ENCODE peak calls at places on chromosomes 2 and 18, in five cellular contexts. R is Caco-2, M is tibial artery, W is AG10803, Y is GM12864. L is an unnamed sample.

GRCh38 chr2:161352718-161353117 is 44.5 kb downstream of the PSMD14 start:
- DNase-seq in R (no peak), M (no peak), W (no peak), Y (no peak), L (no peak)

GRCh38 chr2:42342061-42342794 is 18.8 kb downstream of the COX7A2L start:
- DNase-seq in R (peak; percentile 36), M (peak; percentile 78), W (peak; percentile 93), Y (no peak), L (peak; percentile 43)

GRCh38 chr2:128271186-128271890 is 47.3 kb downstream of the HS6ST1 start:
- DNase-seq in R (no peak), M (no peak), W (no peak), Y (no peak), L (no peak)

GRCh38 chr18:9838144-9838877 is 47.5 kb upstream of the TXNDC2 start:
- DNase-seq in R (no peak), M (no peak), W (peak; percentile 80), Y (no peak), L (no peak)

GRCh38 chr2:225274751-225275150 is 124.8 kb upstream of the NYAP2 start:
- DNase-seq in R (no peak), M (no peak), W (peak; percentile 1), Y (no peak), L (no peak)

GRCh38 chr18:23716516-23716915 is 27.3 kb downstream of the LAMA3 start:
- DNase-seq in R (no peak), M (no peak), W (peak; percentile 75), Y (no peak), L (no peak)

GRCh38 chr2:230668939-230669303 is 43.7 kb upstream of the CAB39 start:
- DNase-seq in R (no peak), M (no peak), W (no peak), Y (no peak), L (no peak)

GRCh38 chr18:59220164-59220783 is 316 bp downstream of the GRP start:
- DNase-seq in R (no peak), M (no peak), W (no peak), Y (no peak), L (no peak)

GRCh38 chr2:120825370-120826259 is 89.9 kb downstream of the GLI2 start:
- DNase-seq in R (no peak), M (no peak), W (peak; percentile 93), Y (no peak), L (no peak)

DNA sequence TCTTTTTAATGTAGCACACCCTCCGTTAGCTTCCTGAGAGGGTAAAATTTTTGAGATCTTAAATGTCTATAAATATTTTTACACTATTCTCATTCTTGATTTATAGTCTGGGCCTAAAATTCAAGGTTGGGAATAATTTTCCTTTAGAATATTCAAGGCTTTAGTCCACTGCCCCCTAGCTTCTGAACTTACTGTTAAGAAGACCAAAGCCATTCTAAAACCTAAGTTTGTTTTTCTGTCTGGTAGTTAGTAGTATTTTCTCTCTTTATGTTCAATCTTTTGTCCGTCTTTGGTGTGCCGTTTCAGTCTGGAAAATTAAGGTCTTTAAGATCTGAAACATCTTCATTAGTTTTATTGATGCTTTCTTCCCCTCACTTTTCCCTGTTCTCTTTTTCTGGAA is 14.5 kb downstream of the OSBPL6 start:
- DNase-seq in R (no peak), M (no peak), W (no peak), Y (no peak), L (no peak)
- TF ChIP-seq CTCF in R (peak; percentile 33), M (peak; percentile 27), W (peak; percentile 36), Y (no peak), L (no peak)

DNA sequence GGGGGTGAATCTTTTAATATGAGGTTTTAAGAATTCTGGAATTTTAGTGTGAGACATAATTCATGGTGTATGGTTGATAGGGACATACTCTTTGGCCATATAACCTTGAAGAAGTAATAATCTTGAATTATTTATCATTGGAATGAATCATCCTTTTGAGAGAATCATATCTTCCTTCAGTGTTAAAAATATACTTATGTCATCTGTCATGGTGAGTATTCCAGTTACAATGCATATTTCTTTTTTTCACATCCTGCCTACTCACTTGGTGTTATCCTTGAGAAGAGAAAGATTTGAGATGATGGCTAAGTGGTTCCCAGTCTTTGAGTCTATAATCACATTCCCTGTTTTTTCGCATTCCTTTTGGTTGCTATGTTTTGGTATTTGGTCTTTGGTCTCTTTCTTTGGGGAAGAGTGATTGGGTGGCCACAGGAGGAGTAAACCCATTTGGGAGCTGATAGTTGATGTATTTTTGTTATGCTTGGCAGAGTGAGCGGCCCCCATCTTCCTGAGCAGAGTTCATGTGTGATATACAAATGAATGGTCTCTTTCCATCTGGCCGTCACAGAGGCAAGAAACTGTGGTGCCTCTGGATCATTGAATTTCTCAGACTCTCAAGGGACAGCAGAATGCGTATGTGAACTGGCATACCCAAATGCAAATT is 21.6 kb downstream of the ASAP2 start:
- DNase-seq in R (no peak), M (no peak), W (peak; percentile 68), Y (no peak), L (no peak)
- H3K4me3 ChIP-seq in R (no peak overlapping the region), M (no peak overlapping the region), W (no peak overlapping the region), Y (no peak overlapping the region), L (no peak overlapping the region)

GRCh38 chr2:178891265-178891958 is 84.2 kb upstream of the TTN start:
- DNase-seq in R (peak; percentile 80), M (peak; percentile 78), W (peak; percentile 68), Y (peak; percentile 38), L (peak; percentile 27)
- TF ChIP-seq CTCF in R (peak; percentile 89), M (peak; percentile 88), W (peak; percentile 97), Y (peak; percentile 95), L (peak; percentile 89)

DNA sequence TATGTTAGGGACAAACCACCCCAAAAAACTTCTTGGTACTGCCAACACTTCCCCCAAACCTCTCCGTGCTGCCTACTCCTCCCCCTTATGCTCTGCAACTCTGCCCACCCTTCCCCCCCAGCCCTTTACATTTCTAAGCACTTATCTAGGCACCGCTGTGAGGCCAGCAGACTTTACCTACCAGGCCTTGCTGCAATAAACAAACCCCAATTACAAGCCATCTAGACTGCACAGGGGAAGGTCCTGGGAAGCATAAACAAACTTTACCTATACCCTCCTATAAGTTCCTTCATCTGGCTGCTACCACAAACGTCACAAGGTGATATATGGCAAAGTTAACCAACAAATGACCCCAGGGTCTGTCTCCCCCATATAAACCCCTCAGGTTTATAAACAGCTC is 259.4 kb upstream of the GULP1 start:
- DNase-seq in R (no peak), M (no peak), W (no peak), Y (no peak), L (no peak)
- H3K4me3 ChIP-seq in R (no peak overlapping the region), M (no peak overlapping the region), W (no peak overlapping the region), Y (no peak overlapping the region), L (no peak overlapping the region)

GRCh38 chr2:67824196-67824595 is 238.6 kb downstream of the C1D start:
- DNase-seq in R (no peak), M (no peak), W (peak; percentile 17), Y (no peak), L (peak; percentile 25)
- TF ChIP-seq CTCF in R (no peak), M (no peak), W (no peak), Y (no peak), L (no peak)

GRCh38 chr2:18719978-18720775 is 130.8 kb upstream of the NT5C1B start:
- DNase-seq in R (no peak), M (peak; percentile 28), W (peak; percentile 61), Y (no peak), L (no peak)

GRCh38 chr2:18721038-18721922 is 131.9 kb upstream of the NT5C1B start:
- DNase-seq in R (no peak), M (no peak), W (no peak), Y (no peak), L (no peak)

GRCh38 chr2:18723219-18723618 is 133.8 kb upstream of the NT5C1B start:
- DNase-seq in R (no peak), M (no peak), W (no peak), Y (no peak), L (no peak)

GRCh38 chr2:18722101-18722500 is 132.7 kb upstream of the NT5C1B start:
- DNase-seq in R (no peak), M (no peak), W (no peak), Y (no peak), L (no peak)
- H3K4me3 ChIP-seq in R (no peak overlapping the region), M (no peak overlapping the region), W (no peak overlapping the region), Y (no peak overlapping the region), L (no peak overlapping the region)

GRCh38 chr2:60793169-60793568 is 37.1 kb downstream of the PAPOLG start:
- DNase-seq in R (no peak), M (no peak), W (no peak), Y (no peak), L (no peak)

GRCh38 chr2:60796573-60797509 is 40.8 kb downstream of the PAPOLG start:
- DNase-seq in R (no peak), M (no peak), W (no peak), Y (no peak), L (no peak)

DNA sequence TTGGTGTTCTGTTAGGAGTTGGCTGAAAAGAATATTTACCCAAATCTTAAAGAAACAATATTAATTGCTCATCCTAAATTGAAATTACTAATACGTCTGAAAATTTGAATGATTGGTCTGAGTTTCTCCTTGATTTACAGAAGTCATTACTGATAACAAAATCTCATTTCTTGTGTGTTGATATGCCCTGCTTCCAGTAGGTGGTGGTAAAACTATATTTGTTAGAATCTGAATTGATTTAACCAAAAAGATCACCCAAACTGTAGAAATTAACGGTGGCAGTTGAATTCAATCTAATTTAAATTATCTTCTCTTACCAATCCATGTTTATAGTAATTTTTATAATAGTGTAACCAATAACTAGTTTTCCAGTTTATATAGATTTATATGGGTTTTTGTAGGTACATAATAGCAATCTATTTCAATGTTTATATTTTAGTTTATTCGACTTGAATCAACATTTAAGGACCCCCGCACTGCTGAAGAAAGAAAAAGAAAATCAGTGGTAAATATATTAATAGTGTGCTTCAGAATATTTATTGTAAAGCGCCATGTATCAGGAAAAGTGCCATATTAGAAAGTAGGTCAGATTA is 38.3 kb downstream of the PAPOLG start:
- DNase-seq in R (no peak), M (no peak), W (peak; percentile 15), Y (no peak), L (no peak)
- TF ChIP-seq CTCF in R (peak; percentile 58), M (peak; percentile 25), W (peak; percentile 60), Y (peak; percentile 31), L (peak; percentile 23)

GRCh38 chr2:85438291-85439110 is 20.0 kb downstream of the SH2D6 start:
- DNase-seq in R (no peak), M (no peak), W (no peak), Y (no peak), L (no peak)
- H3K4me3 ChIP-seq in R (peak overlapping the region; percentile 40), M (peak overlapping the region; percentile 66), W (peak overlapping the region; percentile 50), Y (peak overlapping the region; percentile 50), L (peak overlapping the region; percentile 45)